ENCODE peak calls at places on chromosomes 6 and 20, in six cellular contexts. C is fibroblast of the aortic adventitia, W is A549, N is SK-N-SH, O is fibroblast of lung, I is foreskin fibroblast. M is an unnamed sample.

GRCh38 chr6:1962201-1962600 is 283.2 kb downstream of the GMDS start:
- DNase-seq in C (no peak), W (no peak), N (no peak), O (no peak), I (no peak), M (no peak)

GRCh38 chr20:61118429-61119224 is 133.4 kb upstream of the CDH4 start:
- DNase-seq in C (peak), W (peak), N (no peak), O (peak), I (peak), M (no peak)

GRCh38 chr6:147071786-147072185 is 132.4 kb upstream of the STXBP5 start:
- DNase-seq in C (no peak), W (no peak), N (no peak), O (no peak), I (no peak), M (no peak)

GRCh38 chr20:49803418-49803817 is 9.2 kb upstream of the SLC9A8 start:
- DNase-seq in C (no peak), W (no peak), N (no peak), O (no peak), I (no peak), M (no peak)

GRCh38 chr6:157430834-157431233 is 49.8 kb downstream of the ZDHHC14 start:
- DNase-seq in C (no peak), W (no peak), N (no peak), O (no peak), I (no peak), M (no peak)

GRCh38 chr6:133945158-133945557 is 7.9 kb upstream of the TBPL1 start:
- DNase-seq in C (no peak), W (peak), N (no peak), O (no peak), I (no peak), M (no peak)

GRCh38 chr6:159378361-159378760 is 209.2 kb downstream of the FNDC1 start:
- DNase-seq in C (peak), W (no peak), N (no peak), O (no peak), I (no peak), M (no peak)

GRCh38 chr20:43316271-43316670 is 126.6 kb upstream of the PTPRT start:
- DNase-seq in C (no peak), W (no peak), N (no peak), O (no peak), I (no peak), M (no peak)

GRCh38 chr6:160417550-160417949 is 69.4 kb downstream of the SLC22A3 start:
- DNase-seq in C (no peak), W (no peak), N (no peak), O (no peak), I (no peak), M (no peak)

GRCh38 chr6:149483302-149483701 is 1.5 kb downstream of the ZC3H12D start:
- DNase-seq in C (no peak), W (no peak), N (no peak), O (no peak), I (no peak), M (no peak)

GRCh38 chr6:144265390-144265789 is 19.7 kb upstream of the UTRN start:
- DNase-seq in C (peak), W (peak), N (no peak), O (peak), I (peak), M (no peak)

GRCh38 chr6:15550724-15551123 is 112.1 kb downstream of the DTNBP1 start:
- DNase-seq in C (no peak), W (no peak), N (no peak), O (no peak), I (no peak), M (no peak)

GRCh38 chr6:7661364-7661763 is 64.5 kb upstream of the BMP6 start:
- DNase-seq in C (no peak), W (no peak), N (no peak), O (no peak), I (no peak), M (no peak)

GRCh38 chr6:63910863-63911665 is 275.5 kb downstream of the PHF3 start:
- DNase-seq in C (peak), W (no peak), N (no peak), O (peak), I (no peak), M (no peak)

GRCh38 chr6:28709478-28710349 is 184.0 kb downstream of the GPX5 start:
- DNase-seq in C (no peak), W (peak), N (no peak), O (no peak), I (no peak), M (no peak)

GRCh38 chr20:50323777-50324604 is 133.4 kb downstream of the CEBPB start:
- DNase-seq in C (no peak), W (no peak), N (peak), O (no peak), I (no peak), M (no peak)

GRCh38 chr20:48012401-48012974 is 227.2 kb upstream of the SULF2 start:
- DNase-seq in C (peak), W (peak), N (peak), O (peak), I (peak), M (no peak)

GRCh38 chr20:55166063-55166462 is 690.7 kb downstream of the DOK5 start:
- DNase-seq in C (no peak), W (no peak), N (no peak), O (no peak), I (no peak), M (no peak)

GRCh38 chr6:90860822-90861601 is 274.1 kb upstream of the MAP3K7 start:
- DNase-seq in C (no peak), W (peak), N (no peak), O (peak), I (no peak), M (no peak)

GRCh38 chr6:170143401-170144150 is 147.3 kb downstream of the DLL1 start:
- DNase-seq in C (no peak), W (no peak), N (no peak), O (no peak), I (no peak), M (peak)

GRCh38 chr6:69719602-69720193 is 77.1 kb downstream of the LMBRD1 start:
- DNase-seq in C (peak), W (peak), N (peak), O (peak), I (no peak), M (no peak)

GRCh38 chr20:3340443-3340842 is 67.0 kb downstream of the DNAAF9 start:
- DNase-seq in C (no peak), W (no peak), N (peak), O (peak), I (peak), M (no peak)

GRCh38 chr6:98526465-98526864 is 307.9 kb upstream of the POU3F2 start:
- DNase-seq in C (no peak), W (no peak), N (no peak), O (no peak), I (no peak), M (no peak)

GRCh38 chr6:144266091-144266649 is 19.0 kb upstream of the UTRN start:
- DNase-seq in C (peak), W (peak), N (no peak), O (peak), I (peak), M (no peak)

GRCh38 chr6:33204165-33204414 is 365 bp upstream of the HSD17B8 start:
- DNase-seq in C (no peak), W (no peak), N (no peak), O (no peak), I (no peak), M (no peak)

GRCh38 chr6:79864001-79864400 is 83.4 kb downstream of the ELOVL4 start:
- DNase-seq in C (no peak), W (no peak), N (no peak), O (no peak), I (no peak), M (no peak)

GRCh38 chr6:28809947-28810654 is 113.7 kb downstream of the TRIM27 start:
- DNase-seq in C (no peak), W (peak), N (no peak), O (no peak), I (no peak), M (no peak)

GRCh38 chr6:128899651-128900050 is 16.7 kb downstream of the LAMA2 start:
- DNase-seq in C (peak), W (no peak), N (no peak), O (peak), I (no peak), M (no peak)

GRCh38 chr20:24763386-24764026 is 185.6 kb upstream of the CST7 start:
- DNase-seq in C (no peak), W (no peak), N (no peak), O (no peak), I (no peak), M (no peak)

GRCh38 chr6:20875369-20875963 is 341.2 kb downstream of the CDKAL1 start:
- DNase-seq in C (peak), W (peak), N (peak), O (peak), I (peak), M (no peak)

GRCh38 chr6:165845488-165845887 is 182.4 kb upstream of the PDE10A start:
- DNase-seq in C (peak), W (no peak), N (no peak), O (peak), I (no peak), M (no peak)

GRCh38 chr6:48426636-48427035 is 315.6 kb upstream of the PTCHD4 start:
- DNase-seq in C (peak), W (no peak), N (no peak), O (peak), I (peak), M (no peak)

GRCh38 chr6:74991573-74992332 is 214.1 kb downstream of the COL12A1 start:
- DNase-seq in C (peak), W (no peak), N (no peak), O (peak), I (no peak), M (no peak)

GRCh38 chr20:62066339-62066982 is 780 bp upstream of the TAF4 start:
- DNase-seq in C (peak), W (peak), N (peak), O (peak), I (no peak), M (no peak)

GRCh38 chr20:50876063-50876685 is 55.1 kb downstream of the ADNP start:
- DNase-seq in C (no peak), W (no peak), N (no peak), O (no peak), I (no peak), M (no peak)

GRCh38 chr6:53189554-53189953 is 40.9 kb upstream of the GCM1 start:
- DNase-seq in C (peak), W (no peak), N (no peak), O (no peak), I (peak), M (no peak)

GRCh38 chr6:24865161-24865560 is 66.4 kb upstream of the ARMH2 start:
- DNase-seq in C (no peak), W (no peak), N (no peak), O (no peak), I (no peak), M (no peak)

GRCh38 chr6:143286280-143286795 is 164.2 kb downstream of the ADAT2 start:
- DNase-seq in C (peak), W (no peak), N (no peak), O (peak), I (peak), M (no peak)

GRCh38 chr6:75711173-75711572 is 37.9 kb upstream of the MYO6 start:
- DNase-seq in C (no peak), W (no peak), N (no peak), O (no peak), I (no peak), M (no peak)

GRCh38 chr6:84426002-84426705 is 198.7 kb upstream of the CEP162 start:
- DNase-seq in C (peak), W (no peak), N (peak), O (peak), I (no peak), M (no peak)
- TF ChIP-seq CTCF in C (no peak), W (no peak), N (no peak), O (no peak), I (no peak), M (no peak)

DNA sequence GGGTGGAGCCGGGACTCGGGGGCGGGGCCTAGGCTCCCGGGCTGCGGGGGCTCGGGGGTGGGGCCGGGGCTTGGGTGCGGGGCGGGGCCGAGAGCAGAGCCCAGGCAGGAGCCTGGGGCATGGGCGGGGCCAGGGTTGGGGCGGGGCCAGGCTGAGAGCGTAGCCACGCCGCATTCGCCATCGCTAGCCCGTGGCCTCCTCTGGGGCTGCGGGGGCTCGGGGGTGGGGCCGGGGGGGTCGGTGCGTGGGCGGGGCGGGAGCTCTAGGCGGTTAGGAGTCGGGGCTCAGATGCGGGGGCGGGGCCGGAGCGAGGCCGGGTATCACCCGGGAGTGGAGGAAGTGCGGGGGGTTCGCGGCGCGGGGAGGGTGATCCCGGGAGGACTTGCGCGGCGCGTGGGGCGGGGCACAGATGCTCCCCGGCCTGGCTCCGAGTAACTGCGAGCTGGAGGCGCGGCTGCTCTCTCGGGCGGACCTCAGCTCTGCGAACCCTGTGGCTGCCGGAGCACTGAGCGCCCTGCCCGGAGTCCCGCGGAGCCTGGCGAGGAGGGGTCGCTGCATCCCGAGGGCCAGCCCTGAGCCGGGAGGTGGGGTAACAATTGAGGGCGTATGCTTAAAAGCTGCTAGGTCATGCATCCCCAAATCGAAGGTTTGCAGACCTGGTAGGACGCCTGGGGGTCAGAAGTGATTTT is 434 bp upstream of the ECI2 start:
- DNase-seq in C (peak), W (peak), N (peak), O (peak), I (peak), M (peak)
- TF ChIP-seq CTCF in C (no peak), W (no peak), N (peak), O (no peak), I (no peak), M (no peak)

DNA sequence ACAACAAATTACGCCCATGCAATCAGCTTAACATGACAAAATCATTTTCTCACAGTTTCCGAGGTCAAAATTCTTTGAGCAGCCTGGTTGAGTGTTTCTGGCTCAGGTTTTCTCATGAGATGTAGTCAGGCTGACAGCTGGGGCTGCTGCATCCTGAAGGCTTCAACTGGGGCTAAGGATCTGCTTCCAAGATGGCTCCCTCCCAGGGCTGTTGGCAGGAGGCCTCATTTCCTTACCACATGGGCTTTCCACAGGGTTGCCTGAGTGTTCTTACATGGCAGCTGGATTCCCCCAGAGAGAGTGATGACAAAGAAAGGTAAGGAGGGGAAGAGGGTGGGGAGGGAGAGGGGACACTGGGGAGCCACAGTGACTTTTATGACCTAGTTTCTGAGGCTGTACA is 63.1 kb upstream of the NNAT start:
- DNase-seq in C (no peak), W (no peak), N (no peak), O (no peak), I (no peak), M (no peak)
- TF ChIP-seq CTCF in C (no peak), W (no peak), N (no peak), O (no peak), I (no peak), M (no peak)

DNA sequence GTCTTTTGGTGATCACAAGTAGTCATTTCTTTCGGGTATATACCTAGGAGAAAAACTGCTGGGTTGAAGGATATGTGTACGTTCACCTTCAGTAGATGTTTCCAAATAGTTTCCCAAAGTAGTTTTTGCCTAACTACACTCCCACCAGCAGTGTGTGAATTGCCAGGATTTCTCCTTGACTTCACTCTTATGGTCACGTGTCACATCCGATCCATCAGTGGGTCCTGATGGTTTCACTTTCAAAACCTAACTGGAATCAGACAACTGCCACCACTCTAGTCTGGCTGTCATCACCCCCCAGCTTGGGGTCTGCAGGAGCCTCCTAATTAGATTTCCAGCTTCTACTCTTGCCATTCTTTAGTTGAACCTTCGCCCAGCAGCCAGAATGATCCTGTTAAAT is 8.5 kb upstream of the SLC12A5 start:
- DNase-seq in C (no peak), W (no peak), N (no peak), O (no peak), I (no peak), M (no peak)
- TF ChIP-seq CTCF in C (no peak), W (no peak), N (no peak), O (no peak), I (no peak), M (no peak)